ENCODE peak calls at places on chromosomes 7 and 10, in ten cellular contexts. One of them, this sample, is unnamed.

GRCh38 chr10:96512997-96513685 is 585 bp downstream of the TLL2 start:
- DNase-seq in renal cortical epithelial cell: no peak
- DNase-seq in sciatic nerve: no peak
- DNase-seq in COR-L47: no peak
- DNase-seq in breast epithelium: no peak
- DNase-seq in stimulated activated CD8-positive, alpha-beta memory T cell treated with anti-CD3 and anti-CD28 coated beads, Interleukin-15, amount 100 ng/mL, for 4 hours: no peak
- DNase-seq in GM23338: peak
- DNase-seq in activated CD8-positive, alpha-beta memory T cell treated with anti-CD3 and anti-CD28 coated beads for 1 hour: no peak
- DNase-seq in IMR-90: peak
- DNase-seq in HFFc6: no peak
- DNase-seq in this sample: no peak

GRCh38 chr10:98467506-98468318 is 21.0 kb upstream of the HPS1 start:
- DNase-seq in renal cortical epithelial cell: peak
- DNase-seq in activated CD8-positive, alpha-beta memory T cell treated with anti-CD3 and anti-CD28 coated beads for 1 hour: peak
- DNase-seq in GM23338: peak
- DNase-seq in sciatic nerve: peak
- DNase-seq in breast epithelium: peak
- DNase-seq in stimulated activated CD8-positive, alpha-beta memory T cell treated with anti-CD3 and anti-CD28 coated beads, Interleukin-15, amount 100 ng/mL, for 4 hours: peak
- DNase-seq in IMR-90: peak
- DNase-seq in COR-L47: peak
- DNase-seq in HFFc6: peak
- DNase-seq in this sample: peak

GRCh38 chr7:18019562-18019961 is 8.1 kb downstream of the PRPS1L1 start:
- DNase-seq in activated CD8-positive, alpha-beta memory T cell treated with anti-CD3 and anti-CD28 coated beads for 1 hour: no peak
- DNase-seq in HFFc6: peak
- DNase-seq in breast epithelium: no peak
- DNase-seq in IMR-90: peak
- DNase-seq in GM23338: no peak
- DNase-seq in stimulated activated CD8-positive, alpha-beta memory T cell treated with anti-CD3 and anti-CD28 coated beads, Interleukin-15, amount 100 ng/mL, for 4 hours: no peak
- DNase-seq in COR-L47: no peak
- DNase-seq in sciatic nerve: no peak
- DNase-seq in renal cortical epithelial cell: peak
- DNase-seq in this sample: no peak

GRCh38 chr7:130560972-130561371 is 69.1 kb downstream of the MEST start:
- DNase-seq in GM23338: peak
- DNase-seq in breast epithelium: no peak
- DNase-seq in activated CD8-positive, alpha-beta memory T cell treated with anti-CD3 and anti-CD28 coated beads for 1 hour: no peak
- DNase-seq in stimulated activated CD8-positive, alpha-beta memory T cell treated with anti-CD3 and anti-CD28 coated beads, Interleukin-15, amount 100 ng/mL, for 4 hours: no peak
- DNase-seq in renal cortical epithelial cell: peak
- DNase-seq in COR-L47: peak
- DNase-seq in sciatic nerve: no peak
- DNase-seq in IMR-90: peak
- DNase-seq in HFFc6: peak
- DNase-seq in this sample: peak

GRCh38 chr7:80883188-80884025 is 35.4 kb downstream of the SEMA3C start:
- DNase-seq in breast epithelium: no peak
- DNase-seq in IMR-90: peak
- DNase-seq in stimulated activated CD8-positive, alpha-beta memory T cell treated with anti-CD3 and anti-CD28 coated beads, Interleukin-15, amount 100 ng/mL, for 4 hours: no peak
- DNase-seq in COR-L47: no peak
- DNase-seq in HFFc6: peak
- DNase-seq in sciatic nerve: no peak
- DNase-seq in renal cortical epithelial cell: peak
- DNase-seq in activated CD8-positive, alpha-beta memory T cell treated with anti-CD3 and anti-CD28 coated beads for 1 hour: no peak
- DNase-seq in GM23338: no peak
- DNase-seq in this sample: no peak

GRCh38 chr10:73590881-73591577 is at the start of gene USP54:
- DNase-seq in COR-L47: no peak
- DNase-seq in HFFc6: peak
- DNase-seq in breast epithelium: no peak
- DNase-seq in sciatic nerve: no peak
- DNase-seq in activated CD8-positive, alpha-beta memory T cell treated with anti-CD3 and anti-CD28 coated beads for 1 hour: no peak
- DNase-seq in IMR-90: peak
- DNase-seq in renal cortical epithelial cell: peak
- DNase-seq in GM23338: peak
- DNase-seq in stimulated activated CD8-positive, alpha-beta memory T cell treated with anti-CD3 and anti-CD28 coated beads, Interleukin-15, amount 100 ng/mL, for 4 hours: no peak
- DNase-seq in this sample: peak

GRCh38 chr10:22630229-22631174 is 83.9 kb downstream of the PIP4K2A start:
- DNase-seq in GM23338: no peak
- DNase-seq in IMR-90: peak
- DNase-seq in HFFc6: peak
- DNase-seq in COR-L47: no peak
- DNase-seq in stimulated activated CD8-positive, alpha-beta memory T cell treated with anti-CD3 and anti-CD28 coated beads, Interleukin-15, amount 100 ng/mL, for 4 hours: no peak
- DNase-seq in activated CD8-positive, alpha-beta memory T cell treated with anti-CD3 and anti-CD28 coated beads for 1 hour: no peak
- DNase-seq in renal cortical epithelial cell: peak
- DNase-seq in sciatic nerve: no peak
- DNase-seq in breast epithelium: no peak
- DNase-seq in this sample: no peak

GRCh38 chr10:119502214-119502613 is 40.3 kb downstream of the RGS10 start:
- DNase-seq in IMR-90: no peak
- DNase-seq in breast epithelium: no peak
- DNase-seq in sciatic nerve: no peak
- DNase-seq in stimulated activated CD8-positive, alpha-beta memory T cell treated with anti-CD3 and anti-CD28 coated beads, Interleukin-15, amount 100 ng/mL, for 4 hours: peak
- DNase-seq in GM23338: no peak
- DNase-seq in renal cortical epithelial cell: no peak
- DNase-seq in HFFc6: no peak
- DNase-seq in activated CD8-positive, alpha-beta memory T cell treated with anti-CD3 and anti-CD28 coated beads for 1 hour: peak
- DNase-seq in COR-L47: no peak
- DNase-seq in this sample: peak

GRCh38 chr7:68121655-68122054 is 1125.0 kb downstream of the TYW1 start:
- DNase-seq in GM23338: no peak
- DNase-seq in breast epithelium: no peak
- DNase-seq in COR-L47: no peak
- DNase-seq in HFFc6: no peak
- DNase-seq in activated CD8-positive, alpha-beta memory T cell treated with anti-CD3 and anti-CD28 coated beads for 1 hour: no peak
- DNase-seq in IMR-90: no peak
- DNase-seq in stimulated activated CD8-positive, alpha-beta memory T cell treated with anti-CD3 and anti-CD28 coated beads, Interleukin-15, amount 100 ng/mL, for 4 hours: no peak
- DNase-seq in sciatic nerve: no peak
- DNase-seq in renal cortical epithelial cell: no peak
- DNase-seq in this sample: no peak

GRCh38 chr10:113617086-113617485 is 46.8 kb downstream of the NRAP start:
- DNase-seq in stimulated activated CD8-positive, alpha-beta memory T cell treated with anti-CD3 and anti-CD28 coated beads, Interleukin-15, amount 100 ng/mL, for 4 hours: no peak
- DNase-seq in IMR-90: no peak
- DNase-seq in activated CD8-positive, alpha-beta memory T cell treated with anti-CD3 and anti-CD28 coated beads for 1 hour: no peak
- DNase-seq in HFFc6: no peak
- DNase-seq in renal cortical epithelial cell: no peak
- DNase-seq in GM23338: peak
- DNase-seq in breast epithelium: no peak
- DNase-seq in COR-L47: no peak
- DNase-seq in sciatic nerve: no peak
- DNase-seq in this sample: no peak

GRCh38 chr7:133552079-133552478 is 299.2 kb downstream of the EXOC4 start:
- DNase-seq in GM23338: no peak
- DNase-seq in stimulated activated CD8-positive, alpha-beta memory T cell treated with anti-CD3 and anti-CD28 coated beads, Interleukin-15, amount 100 ng/mL, for 4 hours: no peak
- DNase-seq in renal cortical epithelial cell: no peak
- DNase-seq in activated CD8-positive, alpha-beta memory T cell treated with anti-CD3 and anti-CD28 coated beads for 1 hour: no peak
- DNase-seq in COR-L47: no peak
- DNase-seq in HFFc6: no peak
- DNase-seq in breast epithelium: no peak
- DNase-seq in IMR-90: no peak
- DNase-seq in sciatic nerve: no peak
- DNase-seq in this sample: no peak

GRCh38 chr7:128135275-128136214 is 104.3 kb upstream of the LRRC4 start:
- DNase-seq in GM23338: peak
- DNase-seq in HFFc6: no peak
- DNase-seq in breast epithelium: no peak
- DNase-seq in IMR-90: peak
- DNase-seq in stimulated activated CD8-positive, alpha-beta memory T cell treated with anti-CD3 and anti-CD28 coated beads, Interleukin-15, amount 100 ng/mL, for 4 hours: peak
- DNase-seq in sciatic nerve: peak
- DNase-seq in renal cortical epithelial cell: peak
- DNase-seq in activated CD8-positive, alpha-beta memory T cell treated with anti-CD3 and anti-CD28 coated beads for 1 hour: peak
- DNase-seq in COR-L47: peak
- DNase-seq in this sample: peak

GRCh38 chr10:51629969-51630617 is 69.3 kb downstream of the CSTF2T start:
- DNase-seq in stimulated activated CD8-positive, alpha-beta memory T cell treated with anti-CD3 and anti-CD28 coated beads, Interleukin-15, amount 100 ng/mL, for 4 hours: no peak
- DNase-seq in GM23338: no peak
- DNase-seq in activated CD8-positive, alpha-beta memory T cell treated with anti-CD3 and anti-CD28 coated beads for 1 hour: no peak
- DNase-seq in HFFc6: no peak
- DNase-seq in renal cortical epithelial cell: no peak
- DNase-seq in sciatic nerve: no peak
- DNase-seq in breast epithelium: no peak
- DNase-seq in IMR-90: peak
- DNase-seq in COR-L47: no peak
- DNase-seq in this sample: no peak

GRCh38 chr10:11331178-11331577 is 280.3 kb downstream of the USP6NL start:
- DNase-seq in breast epithelium: no peak
- DNase-seq in COR-L47: no peak
- DNase-seq in IMR-90: no peak
- DNase-seq in stimulated activated CD8-positive, alpha-beta memory T cell treated with anti-CD3 and anti-CD28 coated beads, Interleukin-15, amount 100 ng/mL, for 4 hours: no peak
- DNase-seq in HFFc6: no peak
- DNase-seq in sciatic nerve: no peak
- DNase-seq in GM23338: no peak
- DNase-seq in renal cortical epithelial cell: no peak
- DNase-seq in activated CD8-positive, alpha-beta memory T cell treated with anti-CD3 and anti-CD28 coated beads for 1 hour: no peak
- DNase-seq in this sample: no peak

GRCh38 chr10:124225468-124226270 is 132.3 kb upstream of the CHST15 start:
- DNase-seq in stimulated activated CD8-positive, alpha-beta memory T cell treated with anti-CD3 and anti-CD28 coated beads, Interleukin-15, amount 100 ng/mL, for 4 hours: no peak
- DNase-seq in GM23338: no peak
- DNase-seq in HFFc6: no peak
- DNase-seq in renal cortical epithelial cell: no peak
- DNase-seq in IMR-90: no peak
- DNase-seq in sciatic nerve: peak
- DNase-seq in breast epithelium: no peak
- DNase-seq in COR-L47: no peak
- DNase-seq in activated CD8-positive, alpha-beta memory T cell treated with anti-CD3 and anti-CD28 coated beads for 1 hour: no peak
- DNase-seq in this sample: no peak

GRCh38 chr7:41698726-41699125 is 4.2 kb downstream of the INHBA start:
- DNase-seq in HFFc6: peak
- DNase-seq in GM23338: peak
- DNase-seq in stimulated activated CD8-positive, alpha-beta memory T cell treated with anti-CD3 and anti-CD28 coated beads, Interleukin-15, amount 100 ng/mL, for 4 hours: no peak
- DNase-seq in sciatic nerve: no peak
- DNase-seq in COR-L47: no peak
- DNase-seq in breast epithelium: no peak
- DNase-seq in activated CD8-positive, alpha-beta memory T cell treated with anti-CD3 and anti-CD28 coated beads for 1 hour: no peak
- DNase-seq in renal cortical epithelial cell: no peak
- DNase-seq in IMR-90: peak
- DNase-seq in this sample: no peak

GRCh38 chr7:93948106-93948505 is 26.6 kb downstream of the GNG11 start:
- DNase-seq in sciatic nerve: no peak
- DNase-seq in breast epithelium: no peak
- DNase-seq in HFFc6: peak
- DNase-seq in renal cortical epithelial cell: no peak
- DNase-seq in stimulated activated CD8-positive, alpha-beta memory T cell treated with anti-CD3 and anti-CD28 coated beads, Interleukin-15, amount 100 ng/mL, for 4 hours: no peak
- DNase-seq in GM23338: no peak
- DNase-seq in activated CD8-positive, alpha-beta memory T cell treated with anti-CD3 and anti-CD28 coated beads for 1 hour: no peak
- DNase-seq in COR-L47: no peak
- DNase-seq in IMR-90: peak
- DNase-seq in this sample: no peak